ENCODE peak calls at places on chromosomes 6 and 20, in eight cellular contexts. O is DND-41, K is A549, D is fibroblast of lung, M is uterus, T is lower lobe of right lung, P is esophagus muscularis mucosa, N is neural crest cell. Q is an unnamed sample.

GRCh38 chr20:46009847-46010246 is 1.1 kb downstream of the MMP9 start:
- DNase-seq in O (no peak), T (no peak), M (no peak), P (no peak), D (no peak), K (no peak), N (no peak), Q (no peak)

GRCh38 chr20:21232546-21233280 is 70.4 kb upstream of the XRN2 start:
- DNase-seq in O (no peak), T (no peak), K (no peak), N (no peak), P (no peak), M (no peak), D (no peak), Q (no peak)

GRCh38 chr6:155088856-155089255 is 93.7 kb downstream of the TIAM2 start:
- DNase-seq in O (no peak), P (no peak), K (no peak), D (no peak), M (no peak), N (no peak), T (no peak), Q (no peak)

GRCh38 chr6:3742426-3743344 is 8.8 kb downstream of the PXDC1 start:
- DNase-seq in T (peak; percentile 91), N (peak; percentile 88), O (peak; percentile 82), P (peak; percentile 97), M (peak; percentile 87), K (peak; percentile 47), D (peak; percentile 78), Q (peak; percentile 94)

GRCh38 chr20:13784271-13784892 is 337 bp downstream of the ESF1 start:
- DNase-seq in K (peak; percentile 15), O (no peak), N (no peak), P (no peak), D (no peak), T (no peak), M (no peak), Q (no peak)

GRCh38 chr6:4021862-4022715 is 56.8 kb downstream of the FAM217A start:
- DNase-seq in T (no peak), N (no peak), O (no peak), M (no peak), D (no peak), P (no peak), K (no peak), Q (no peak)

GRCh38 chr6:92756912-92757311 is 662.4 kb downstream of the EPHA7 start:
- DNase-seq in M (no peak), O (no peak), D (peak; percentile 78), P (no peak), K (no peak), T (no peak), N (no peak), Q (no peak)

GRCh38 chr20:39873286-39873685 is 815.8 kb downstream of the MAFB start:
- DNase-seq in P (no peak), O (no peak), N (no peak), M (no peak), D (no peak), K (no peak), T (no peak), Q (no peak)

GRCh38 chr6:54053893-54054391 is 57.3 kb upstream of the MLIP start:
- DNase-seq in M (no peak), K (no peak), D (peak; percentile 92), N (no peak), P (no peak), T (no peak), O (no peak), Q (no peak)

GRCh38 chr6:38105066-38105465 is 285.5 kb downstream of the ZFAND3 start:
- DNase-seq in P (no peak), T (no peak), K (no peak), D (no peak), N (no peak), M (no peak), O (no peak), Q (no peak)

GRCh38 chr6:140970485-140970884 is 1162.2 kb upstream of the GJE1 start:
- DNase-seq in P (no peak), O (no peak), N (no peak), K (no peak), M (no peak), D (no peak), T (no peak), Q (no peak)

DNA sequence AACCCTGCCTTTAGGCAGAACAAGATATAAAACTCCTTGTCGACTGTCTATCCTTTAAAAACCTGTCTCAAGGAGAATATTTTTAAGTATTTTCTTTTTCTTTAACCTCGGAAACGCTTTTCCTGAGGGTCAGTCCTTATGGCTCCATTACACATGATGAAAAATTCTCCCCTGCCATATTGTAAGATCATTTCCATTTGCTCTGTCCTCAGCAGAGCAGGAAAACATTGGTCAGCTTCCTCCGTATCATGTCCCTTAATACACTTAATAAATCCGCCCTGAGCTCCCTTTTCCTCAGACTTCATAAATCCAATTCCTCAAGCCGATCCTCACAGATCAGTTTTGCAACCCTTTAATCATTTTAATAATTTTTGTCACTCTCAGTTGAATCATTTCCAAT is 234.5 kb upstream of the AGPAT4 start:
- DNase-seq in K (no peak), N (no peak), M (no peak), O (no peak), T (no peak), D (no peak), P (no peak), Q (no peak)
- TF ChIP-seq CTCF in K (no peak), N (no peak), M (no peak), O (no peak), T (no peak), D (no peak), P (no peak), Q (no peak)

GRCh38 chr20:44573501-44573869 is 8.9 kb upstream of the PKIG start:
- DNase-seq in T (no peak), P (no peak), D (no peak), O (no peak), N (no peak), K (no peak), M (no peak), Q (no peak)

GRCh38 chr20:44579313-44580090 is 2.9 kb upstream of the PKIG start:
- DNase-seq in N (no peak), T (no peak), D (peak; percentile 22), K (no peak), O (no peak), M (no peak), P (no peak), Q (no peak)

GRCh38 chr20:44574372-44574771 is 8.0 kb upstream of the PKIG start:
- DNase-seq in T (no peak), K (no peak), O (no peak), M (no peak), P (no peak), D (no peak), N (no peak), Q (no peak)

GRCh38 chr20:44572551-44573500 is 9.6 kb upstream of the PKIG start:
- DNase-seq in D (peak; percentile 84), T (no peak), K (no peak), O (no peak), N (no peak), M (peak; percentile 43), P (no peak), Q (no peak)

DNA sequence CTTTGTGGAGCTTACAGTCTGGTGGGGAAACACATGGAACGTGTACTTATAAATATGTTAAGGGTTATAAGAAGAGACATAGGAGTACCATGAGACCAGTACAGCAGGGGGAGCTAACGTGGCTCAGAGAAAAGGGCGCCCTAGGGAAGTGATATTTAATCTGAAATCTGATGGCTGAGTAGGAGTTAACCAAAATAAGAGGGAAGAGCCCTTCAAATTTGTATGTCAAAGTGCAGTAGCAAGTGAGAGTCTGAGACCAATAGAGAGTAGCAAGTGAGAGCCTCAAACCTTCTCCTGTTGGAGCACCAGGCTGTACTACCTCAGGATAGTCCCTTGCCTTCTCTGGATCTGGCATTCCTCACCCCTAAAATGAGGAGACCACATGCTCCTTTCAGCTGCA is 6.1 kb upstream of the PKIG start:
- DNase-seq in D (peak; percentile 81), P (no peak), M (no peak), N (no peak), O (peak; percentile 29), T (no peak), K (no peak), Q (no peak)
- TF ChIP-seq CTCF in D (peak; percentile 49), P (peak; percentile 28), M (peak; percentile 32), N (no peak), O (peak; percentile 36), T (peak; percentile 32), K (peak; percentile 13), Q (peak; percentile 37)

DNA sequence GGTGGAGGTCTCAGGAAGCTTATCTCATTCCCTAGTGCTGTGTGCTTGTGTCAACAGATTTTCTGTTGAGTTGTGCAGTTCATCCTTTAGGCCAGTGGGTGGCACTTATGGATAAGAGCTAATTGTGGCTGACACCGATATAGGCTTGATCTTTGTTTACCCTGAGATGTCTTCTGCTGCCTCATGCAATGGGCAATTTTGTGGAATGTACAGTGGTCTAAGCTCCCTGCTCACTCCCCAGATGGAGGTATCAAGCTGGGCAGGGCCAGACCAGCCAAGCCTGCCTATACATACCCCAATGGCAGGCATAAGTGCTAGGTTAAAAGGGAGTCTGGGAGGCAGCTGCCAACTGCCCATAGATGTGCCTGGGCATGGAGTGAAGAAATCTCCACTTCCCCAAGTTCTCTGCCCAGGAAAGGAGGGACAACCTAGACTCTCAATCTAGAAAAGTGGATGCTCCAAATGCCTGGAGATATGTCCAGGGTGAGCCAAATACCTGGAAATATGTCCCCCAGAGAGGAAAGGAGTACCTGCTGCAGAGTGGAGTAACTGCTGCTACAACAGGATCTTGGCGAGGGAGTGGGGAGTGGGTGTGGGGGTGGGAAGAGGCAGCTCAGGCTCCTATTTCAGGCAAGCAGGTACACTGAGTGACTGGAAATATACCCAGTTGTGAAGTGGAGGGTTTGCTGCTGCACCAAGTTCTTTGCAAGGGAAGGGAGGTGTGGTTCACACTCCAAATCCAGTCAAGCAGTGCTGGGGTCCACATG is 53.2 kb upstream of the ARG1 start:
- DNase-seq in P (no peak), K (peak; percentile 7), T (no peak), M (no peak), N (peak; percentile 23), D (peak; percentile 51), O (peak; percentile 65), Q (no peak)
- TF ChIP-seq CTCF in P (no peak), K (peak; percentile 42), T (peak; percentile 49), M (no peak), N (peak; percentile 65), D (peak; percentile 79), O (peak; percentile 77), Q (peak; percentile 63)

GRCh38 chr6:32087574-32088486 is 21.3 kb downstream of the TNXB start:
- DNase-seq in K (peak; percentile 63), N (peak; percentile 69), M (peak; percentile 95), D (peak; percentile 81), T (peak; percentile 88), P (peak; percentile 94), O (no peak), Q (peak; percentile 92)
- TF ChIP-seq CTCF in K (peak; percentile 45), N (peak; percentile 63), M (peak; percentile 80), D (peak; percentile 53), T (peak; percentile 59), P (peak; percentile 50), O (no peak), Q (peak; percentile 75)

Q was measured in osteocyte.